ENCODE peak calls at places on chromosomes 13 and 19, in seven cellular contexts. K, H, E, R, W, Q and G are unnamed samples.

GRCh38 chr19:658059-658839 is 4.8 kb downstream of the RNF126 start:
- DNase-seq in H (no peak), Q (no peak), R (no peak), K (no peak), E (no peak), W (no peak), G (no peak)

GRCh38 chr13:98978280-98978679 is 416 bp upstream of the DOCK9 start:
- DNase-seq in K (no peak), R (no peak), W (no peak), Q (peak; percentile 69), H (no peak), E (no peak), G (no peak)

GRCh38 chr13:111058796-111059506 is 56.2 kb upstream of the ARHGEF7 start:
- DNase-seq in K (no peak), E (no peak), R (no peak), Q (no peak), H (no peak), W (no peak), G (no peak)

GRCh38 chr19:56113071-56113632 is 7.9 kb downstream of the ZNF787 start:
- DNase-seq in Q (no peak), R (no peak), E (no peak), W (no peak), K (no peak), H (no peak), G (no peak)

GRCh38 chr19:45508931-45509691 is 1.8 kb downstream of the VASP start:
- DNase-seq in K (peak; percentile 87), Q (no peak), W (peak; percentile 84), E (no peak), R (peak; percentile 72), H (no peak), G (peak; percentile 84)

GRCh38 chr19:5498817-5499535 is 43.8 kb downstream of the ZNRF4 start:
- DNase-seq in W (no peak), Q (no peak), H (no peak), E (no peak), K (no peak), R (no peak), G (no peak)

GRCh38 chr13:80386001-80386400 is 45.1 kb upstream of the SPRY2 start:
- DNase-seq in W (no peak), H (no peak), K (no peak), R (no peak), E (no peak), Q (no peak), G (no peak)

GRCh38 chr19:41896581-41896942 is 13.6 kb downstream of the ARHGEF1 start:
- DNase-seq in Q (no peak), K (no peak), W (no peak), H (no peak), E (no peak), R (no peak), G (no peak)

GRCh38 chr19:27887946-27888345 is 1325.0 kb downstream of the UQCRFS1 start:
- DNase-seq in Q (no peak), E (no peak), H (no peak), W (no peak), R (no peak), K (no peak), G (no peak)

GRCh38 chr19:21704320-21704719 is 63.1 kb downstream of the ZNF100 start:
- DNase-seq in E (no peak), R (no peak), W (no peak), Q (no peak), H (no peak), K (no peak), G (no peak)

GRCh38 chr13:99407906-99408702 is 93.2 kb upstream of the TM9SF2 start:
- DNase-seq in H (no peak), E (no peak), K (no peak), R (no peak), W (no peak), Q (no peak), G (no peak)

GRCh38 chr19:30162718-30163117 is 209.5 kb upstream of the ZNF536 start:
- DNase-seq in E (no peak), K (no peak), R (no peak), W (no peak), H (no peak), Q (no peak), G (no peak)

GRCh38 chr13:105997436-105998232 is 537.8 kb downstream of the EFNB2 start:
- DNase-seq in K (no peak), H (no peak), R (no peak), W (no peak), Q (no peak), E (no peak), G (no peak)

GRCh38 chr19:7492142-7493055 is 3.6 kb upstream of the PEX11G start:
- DNase-seq in H (no peak), Q (no peak), W (no peak), K (no peak), R (no peak), E (no peak), G (no peak)

GRCh38 chr13:72463561-72463960 is 263.9 kb downstream of the MZT1 start:
- DNase-seq in Q (no peak), H (no peak), K (peak; percentile 18), W (no peak), R (no peak), E (no peak), G (no peak)

GRCh38 chr13:41074523-41074922 is 13.2 kb downstream of the WBP4 start:
- DNase-seq in E (no peak), R (no peak), W (no peak), Q (no peak), K (no peak), H (no peak), G (no peak)

GRCh38 chr19:45215391-45216191 is 29.6 kb downstream of the EXOC3L2 start:
- DNase-seq in Q (no peak), H (no peak), E (no peak), W (no peak), R (peak; percentile 26), K (peak; percentile 17), G (no peak)

DNA sequence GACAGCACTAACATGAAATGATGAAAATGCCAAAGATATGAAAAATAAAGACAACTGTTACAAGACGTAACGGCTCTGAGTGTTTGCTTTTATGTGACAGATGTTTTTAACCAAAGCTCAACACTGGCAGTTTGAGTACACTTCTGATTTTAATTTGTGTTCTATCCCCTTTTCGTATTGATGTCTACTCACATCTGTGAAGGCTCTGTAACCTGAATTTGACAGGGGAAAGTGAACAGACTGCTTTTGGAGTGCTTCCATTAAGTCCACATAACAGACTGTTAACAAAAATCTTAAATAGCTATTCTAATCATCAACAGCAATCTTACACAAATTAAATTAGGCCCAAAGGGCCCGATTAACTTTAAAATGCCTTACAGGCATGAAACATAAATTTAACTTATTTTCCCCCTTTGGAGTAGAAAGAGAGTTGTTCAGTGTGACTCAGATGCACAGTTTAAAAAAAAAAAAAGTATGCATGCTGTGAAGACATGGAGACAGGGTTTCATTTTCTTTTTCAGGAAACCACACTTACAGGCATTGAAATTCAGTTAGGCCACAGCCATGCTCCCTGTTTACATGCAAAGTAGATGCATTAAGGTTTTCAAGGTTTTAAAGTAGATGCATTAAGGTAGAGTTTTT is 16.3 kb upstream of the RNASEH2B start:
- DNase-seq in Q (no peak), E (no peak), W (no peak), R (no peak), K (no peak), H (no peak), G (no peak)
- H3K27ac ChIP-seq in Q (no peak overlapping the region), E (peak overlapping the region; percentile 46), W (no peak overlapping the region), R (no peak overlapping the region), K (peak overlapping the region; percentile 83), H (peak overlapping the region; percentile 75), G (no peak overlapping the region)

GRCh38 chr19:24141612-24142011 is 54.6 kb downstream of the ZNF254 start:
- DNase-seq in E (no peak), Q (no peak), H (no peak), W (no peak), R (no peak), K (no peak), G (no peak)
- H3K9me3 ChIP-seq in E (peaks cover 43% of the 10 kb centered on the region), Q (peaks cover 42% of the 10 kb centered on the region), H (peaks cover 8% of the 10 kb centered on the region), W (peaks cover 39% of the 10 kb centered on the region), R (peaks cover 42% of the 10 kb centered on the region), K (no peaks in the 10 kb centered on the region), G (peaks cover 41% of the 10 kb centered on the region)

DNA sequence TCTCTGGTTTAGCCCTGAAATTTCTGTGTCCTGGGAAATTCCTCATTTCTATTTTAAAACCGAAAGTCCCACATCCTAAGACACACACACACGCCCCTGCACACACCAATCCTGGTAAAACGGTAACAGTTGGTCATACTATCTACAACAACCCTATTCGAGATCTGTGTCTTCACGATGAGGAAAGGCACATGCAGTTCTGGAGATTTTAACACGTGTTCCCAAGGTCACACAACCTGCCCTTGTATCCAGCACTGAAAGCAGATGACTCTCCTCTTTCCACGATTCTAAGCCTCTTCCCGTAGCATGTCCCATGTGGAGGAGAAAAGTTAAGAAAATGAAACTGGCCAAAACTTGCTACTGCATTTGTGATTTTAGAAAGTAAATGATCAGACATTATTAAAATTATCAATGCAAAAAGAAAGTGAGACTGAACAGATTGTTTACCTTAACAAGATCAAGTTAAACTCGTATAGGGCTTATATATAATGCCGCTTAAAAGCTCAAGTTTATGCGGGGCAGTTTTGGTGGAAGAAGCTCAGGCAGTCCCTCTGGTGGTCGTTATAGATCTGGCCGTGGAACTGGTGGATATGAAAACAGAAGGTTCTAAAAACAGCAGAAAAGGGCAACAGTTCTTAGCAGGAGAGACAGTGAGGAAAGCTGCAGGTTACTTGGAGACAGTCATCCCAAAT is 32.7 kb downstream of the VSTM1 start:
- DNase-seq in K (no peak), H (no peak), Q (no peak), W (no peak), E (no peak), R (no peak), G (no peak)
- H3K27ac ChIP-seq in K (no peak overlapping the region), H (no peak overlapping the region), Q (no peak overlapping the region), W (no peak overlapping the region), E (no peak overlapping the region), R (no peak overlapping the region), G (no peak overlapping the region)

DNA sequence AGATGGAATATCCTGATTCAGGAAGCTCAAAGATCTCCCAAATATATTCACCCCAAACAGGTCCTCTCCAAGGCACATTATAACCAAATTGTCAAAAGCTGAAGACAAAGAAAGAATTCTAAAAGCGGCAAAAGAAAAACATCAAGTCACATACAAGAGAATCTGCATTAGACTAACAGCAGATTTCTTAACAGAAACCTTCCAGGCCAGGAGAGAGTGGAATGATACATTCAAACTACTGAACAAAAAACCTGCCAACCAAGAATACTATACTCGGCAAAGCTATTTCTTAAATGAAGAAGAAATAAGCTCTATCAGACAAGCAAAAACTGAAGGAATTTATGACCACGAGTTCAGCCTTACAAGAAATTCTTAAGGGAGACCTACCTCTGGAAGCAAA is 120.6 kb upstream of the WASF3 start:
- DNase-seq in E (no peak), W (no peak), Q (no peak), H (no peak), K (no peak), R (no peak), G (no peak)
- H3K9me3 ChIP-seq in E (peaks cover 8% of the 10 kb centered on the region), W (peaks cover 11% of the 10 kb centered on the region), Q (peaks cover 6% of the 10 kb centered on the region), H (no peaks in the 10 kb centered on the region), K (peaks cover 5% of the 10 kb centered on the region), R (peaks cover 23% of the 10 kb centered on the region), G (peaks cover 22% of the 10 kb centered on the region)

GRCh38 chr13:89812856-89813255 is 1534.6 kb upstream of the MIR17HG start:
- DNase-seq in R (no peak), H (no peak), E (no peak), Q (no peak), K (no peak), W (no peak), G (no peak)
- H3K27ac ChIP-seq in R (no peak overlapping the region), H (no peak overlapping the region), E (no peak overlapping the region), Q (no peak overlapping the region), K (no peak overlapping the region), W (no peak overlapping the region), G (no peak overlapping the region)

DNA sequence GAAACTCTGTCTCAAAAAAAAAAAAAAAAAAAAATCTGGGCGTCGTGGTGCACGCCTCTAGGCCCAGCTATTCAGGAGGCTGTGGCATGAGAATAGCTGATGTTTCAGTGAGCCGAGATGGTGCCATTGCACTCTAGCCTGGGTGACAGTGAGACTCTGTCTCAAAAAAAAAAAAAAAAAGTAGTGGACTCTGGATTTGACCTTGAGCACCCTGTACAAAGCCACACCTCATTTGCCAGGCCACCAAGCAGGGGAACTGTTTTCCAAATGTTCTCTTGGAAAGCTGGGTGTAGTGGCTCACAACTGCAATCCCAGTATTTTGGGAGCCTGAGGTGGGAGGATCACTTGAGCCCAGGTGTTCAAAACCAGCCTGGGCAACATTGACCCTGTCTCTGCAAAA is 3.8 kb upstream of the ZNF555 start:
- DNase-seq in K (no peak), R (no peak), H (no peak), W (no peak), Q (no peak), E (no peak), G (no peak)
- H3K9me3 ChIP-seq in K (peaks cover 7% of the 10 kb centered on the region), R (peaks cover 69% of the 10 kb centered on the region), H (no peaks in the 10 kb centered on the region), W (peaks cover 37% of the 10 kb centered on the region), Q (peaks cover 77% of the 10 kb centered on the region), E (peaks cover 21% of the 10 kb centered on the region), G (peaks cover 56% of the 10 kb centered on the region)